ENCODE peak calls at places on chromosomes 4 and X, in eight cellular contexts. One of them, this sample, is unnamed.

GRCh38 chr4:179415842-179416223 is 1973.6 kb upstream of the AGA start:
- DNase-seq in OCI-LY7: no peak
- DNase-seq in upper lobe of right lung: no peak
- DNase-seq in CD8-positive, alpha-beta T cell: no peak
- DNase-seq in keratinocyte: no peak
- DNase-seq in hepatocyte: peak; percentile 51
- DNase-seq in tibial nerve: no peak
- DNase-seq in pancreas: no peak
- DNase-seq in this sample: no peak

GRCh38 chr4:163550869-163551267 is 56.4 kb downstream of the TMA16 start:
- DNase-seq in OCI-LY7: no peak
- DNase-seq in upper lobe of right lung: no peak
- DNase-seq in CD8-positive, alpha-beta T cell: no peak
- DNase-seq in keratinocyte: no peak
- DNase-seq in hepatocyte: no peak
- DNase-seq in tibial nerve: no peak
- DNase-seq in pancreas: no peak
- DNase-seq in this sample: no peak

GRCh38 chrX:134932528-134933217 is 58.1 kb upstream of the SMIM10 start:
- DNase-seq in OCI-LY7: no peak
- DNase-seq in upper lobe of right lung: no peak
- DNase-seq in CD8-positive, alpha-beta T cell: no peak
- DNase-seq in keratinocyte: no peak
- DNase-seq in hepatocyte: no peak
- DNase-seq in tibial nerve: no peak
- DNase-seq in pancreas: no peak
- DNase-seq in this sample: no peak

GRCh38 chrX:41300758-41301437 is 33.1 kb upstream of the DDX3X start:
- DNase-seq in OCI-LY7: no peak
- DNase-seq in upper lobe of right lung: no peak
- DNase-seq in CD8-positive, alpha-beta T cell: no peak
- DNase-seq in keratinocyte: no peak
- DNase-seq in hepatocyte: no peak
- DNase-seq in tibial nerve: no peak
- DNase-seq in pancreas: no peak
- DNase-seq in this sample: no peak

GRCh38 chrX:149830192-149830873 is 48.6 kb downstream of the MAGEA9 start:
- DNase-seq in OCI-LY7: no peak
- DNase-seq in upper lobe of right lung: no peak
- DNase-seq in CD8-positive, alpha-beta T cell: peak; percentile 2
- DNase-seq in keratinocyte: no peak
- DNase-seq in hepatocyte: peak; percentile 33
- DNase-seq in tibial nerve: no peak
- DNase-seq in pancreas: no peak
- DNase-seq in this sample: no peak

GRCh38 chr4:176400816-176401461 is 81.2 kb downstream of the SPCS3 start:
- DNase-seq in OCI-LY7: no peak
- DNase-seq in upper lobe of right lung: no peak
- DNase-seq in CD8-positive, alpha-beta T cell: no peak
- DNase-seq in keratinocyte: no peak
- DNase-seq in hepatocyte: no peak
- DNase-seq in tibial nerve: no peak
- DNase-seq in pancreas: no peak
- DNase-seq in this sample: no peak

GRCh38 chr4:122224348-122224747 is 72.2 kb downstream of the BLTP1 start:
- DNase-seq in OCI-LY7: peak; percentile 4
- DNase-seq in upper lobe of right lung: no peak
- DNase-seq in CD8-positive, alpha-beta T cell: no peak
- DNase-seq in keratinocyte: no peak
- DNase-seq in hepatocyte: no peak
- DNase-seq in tibial nerve: no peak
- DNase-seq in pancreas: no peak
- DNase-seq in this sample: no peak

GRCh38 chrX:39766085-39766726 is 331.6 kb downstream of the BCOR start:
- DNase-seq in OCI-LY7: peak; percentile 72
- DNase-seq in upper lobe of right lung: no peak
- DNase-seq in CD8-positive, alpha-beta T cell: no peak
- DNase-seq in keratinocyte: no peak
- DNase-seq in hepatocyte: peak; percentile 22
- DNase-seq in tibial nerve: no peak
- DNase-seq in pancreas: no peak
- DNase-seq in this sample: no peak

GRCh38 chrX:112211459-112211858 is 128.9 kb upstream of the TRPC5 start:
- DNase-seq in OCI-LY7: no peak
- DNase-seq in upper lobe of right lung: no peak
- DNase-seq in CD8-positive, alpha-beta T cell: no peak
- DNase-seq in keratinocyte: no peak
- DNase-seq in hepatocyte: no peak
- DNase-seq in tibial nerve: no peak
- DNase-seq in pancreas: no peak
- DNase-seq in this sample: no peak

GRCh38 chr4:21181716-21182115 is 481.5 kb downstream of the PACRGL start:
- DNase-seq in OCI-LY7: no peak
- DNase-seq in upper lobe of right lung: no peak
- DNase-seq in CD8-positive, alpha-beta T cell: no peak
- DNase-seq in keratinocyte: no peak
- DNase-seq in hepatocyte: no peak
- DNase-seq in tibial nerve: no peak
- DNase-seq in pancreas: no peak
- DNase-seq in this sample: no peak

GRCh38 chrX:104330966-104331365 is 76.2 kb upstream of the ESX1 start:
- DNase-seq in OCI-LY7: no peak
- DNase-seq in upper lobe of right lung: no peak
- DNase-seq in CD8-positive, alpha-beta T cell: no peak
- DNase-seq in keratinocyte: no peak
- DNase-seq in hepatocyte: no peak
- DNase-seq in tibial nerve: no peak
- DNase-seq in pancreas: no peak
- DNase-seq in this sample: no peak

GRCh38 chr4:56156141-56156540 is 207.4 kb downstream of the CEP135 start:
- DNase-seq in OCI-LY7: no peak
- DNase-seq in upper lobe of right lung: no peak
- DNase-seq in CD8-positive, alpha-beta T cell: no peak
- DNase-seq in keratinocyte: no peak
- DNase-seq in hepatocyte: no peak
- DNase-seq in tibial nerve: no peak
- DNase-seq in pancreas: no peak
- DNase-seq in this sample: no peak

GRCh38 chr4:111776546-111776945 is 368.7 kb upstream of the FAM241A start:
- DNase-seq in OCI-LY7: no peak
- DNase-seq in upper lobe of right lung: no peak
- DNase-seq in CD8-positive, alpha-beta T cell: no peak
- DNase-seq in keratinocyte: no peak
- DNase-seq in hepatocyte: no peak
- DNase-seq in tibial nerve: no peak
- DNase-seq in pancreas: no peak
- DNase-seq in this sample: no peak

GRCh38 chr4:13963601-13964000 is 336.1 kb upstream of the BOD1L1 start:
- DNase-seq in OCI-LY7: no peak
- DNase-seq in upper lobe of right lung: no peak
- DNase-seq in CD8-positive, alpha-beta T cell: no peak
- DNase-seq in keratinocyte: no peak
- DNase-seq in hepatocyte: no peak
- DNase-seq in tibial nerve: no peak
- DNase-seq in pancreas: no peak
- DNase-seq in this sample: no peak

DNA sequence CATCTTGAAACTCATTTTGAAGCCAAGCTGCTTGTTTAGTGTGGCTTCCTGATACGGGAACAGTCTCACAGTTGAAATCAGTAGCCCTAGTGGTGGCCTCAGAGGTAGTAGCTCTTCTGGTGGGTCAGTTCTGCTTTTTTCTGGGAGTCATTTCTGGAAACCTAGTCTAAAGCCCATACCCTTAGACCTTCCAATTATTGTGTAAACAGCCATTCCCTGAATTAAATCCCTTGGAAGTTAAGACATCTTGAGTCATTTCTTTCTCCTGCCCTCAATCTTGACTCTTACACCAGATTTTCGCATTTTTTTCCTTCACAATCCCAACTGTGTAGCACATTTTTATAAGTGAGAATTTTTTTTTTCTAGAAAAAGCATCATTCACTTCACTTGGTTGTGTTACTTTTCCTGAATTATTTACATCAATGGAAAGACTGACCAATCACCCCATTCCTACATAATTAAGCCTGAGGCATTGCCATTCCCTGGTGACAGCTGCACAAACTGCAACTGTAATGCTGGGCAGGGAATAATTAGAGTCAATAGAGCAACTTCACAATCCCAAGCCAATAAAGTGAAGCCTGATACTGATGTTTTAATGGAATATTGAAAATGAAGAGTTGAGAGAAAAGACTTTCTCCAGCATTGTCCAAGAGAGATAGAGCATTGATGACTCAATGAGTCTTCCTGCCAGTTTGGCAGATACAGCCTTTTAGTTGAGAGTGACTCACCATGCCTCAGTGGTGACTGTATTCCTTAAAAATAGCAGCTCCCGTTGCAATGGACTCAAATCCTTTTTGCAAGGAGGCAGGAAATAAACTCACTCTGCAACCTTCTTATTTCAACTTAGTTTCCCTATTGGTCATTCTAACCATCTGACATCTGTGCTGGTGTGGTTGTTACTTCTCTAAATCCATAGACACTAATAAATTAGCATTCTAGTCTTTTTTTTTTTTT is 13.0 kb upstream of the SEPSECS start:
- DNase-seq in OCI-LY7: no peak
- DNase-seq in upper lobe of right lung: no peak
- DNase-seq in CD8-positive, alpha-beta T cell: no peak
- DNase-seq in keratinocyte: peak; percentile 90
- DNase-seq in hepatocyte: peak; percentile 62
- DNase-seq in tibial nerve: no peak
- DNase-seq in pancreas: no peak
- DNase-seq in this sample: no peak
- TF ChIP-seq CTCF in OCI-LY7: no peak
- TF ChIP-seq CTCF in upper lobe of right lung: no peak
- TF ChIP-seq CTCF in CD8-positive, alpha-beta T cell: no peak
- TF ChIP-seq CTCF in keratinocyte: no peak
- TF ChIP-seq CTCF in hepatocyte: no peak
- TF ChIP-seq CTCF in tibial nerve: no peak
- TF ChIP-seq CTCF in pancreas: no peak
- TF ChIP-seq CTCF in this sample: no peak

GRCh38 chr4:151014521-151015457 is at the start of gene LRBA:
- DNase-seq in OCI-LY7: peak; percentile 88
- DNase-seq in upper lobe of right lung: peak; percentile 90
- DNase-seq in CD8-positive, alpha-beta T cell: peak; percentile 80
- DNase-seq in keratinocyte: no peak
- DNase-seq in hepatocyte: peak; percentile 91
- DNase-seq in tibial nerve: peak; percentile 49
- DNase-seq in pancreas: peak; percentile 85
- DNase-seq in this sample: peak; percentile 86

GRCh38 chr4:151013944-151014343 is 1.1 kb downstream of the LRBA start:
- DNase-seq in OCI-LY7: no peak
- DNase-seq in upper lobe of right lung: no peak
- DNase-seq in CD8-positive, alpha-beta T cell: no peak
- DNase-seq in keratinocyte: no peak
- DNase-seq in hepatocyte: no peak
- DNase-seq in tibial nerve: no peak
- DNase-seq in pancreas: no peak
- DNase-seq in this sample: no peak

GRCh38 chr4:151013491-151013890 is 1.6 kb downstream of the LRBA start:
- DNase-seq in OCI-LY7: peak; percentile 16
- DNase-seq in upper lobe of right lung: no peak
- DNase-seq in CD8-positive, alpha-beta T cell: no peak
- DNase-seq in keratinocyte: no peak
- DNase-seq in hepatocyte: no peak
- DNase-seq in tibial nerve: no peak
- DNase-seq in pancreas: no peak
- DNase-seq in this sample: no peak

GRCh38 chr4:151012376-151012775 is 2.7 kb downstream of the LRBA start:
- DNase-seq in OCI-LY7: no peak
- DNase-seq in upper lobe of right lung: no peak
- DNase-seq in CD8-positive, alpha-beta T cell: no peak
- DNase-seq in keratinocyte: no peak
- DNase-seq in hepatocyte: no peak
- DNase-seq in tibial nerve: no peak
- DNase-seq in pancreas: no peak
- DNase-seq in this sample: no peak

DNA sequence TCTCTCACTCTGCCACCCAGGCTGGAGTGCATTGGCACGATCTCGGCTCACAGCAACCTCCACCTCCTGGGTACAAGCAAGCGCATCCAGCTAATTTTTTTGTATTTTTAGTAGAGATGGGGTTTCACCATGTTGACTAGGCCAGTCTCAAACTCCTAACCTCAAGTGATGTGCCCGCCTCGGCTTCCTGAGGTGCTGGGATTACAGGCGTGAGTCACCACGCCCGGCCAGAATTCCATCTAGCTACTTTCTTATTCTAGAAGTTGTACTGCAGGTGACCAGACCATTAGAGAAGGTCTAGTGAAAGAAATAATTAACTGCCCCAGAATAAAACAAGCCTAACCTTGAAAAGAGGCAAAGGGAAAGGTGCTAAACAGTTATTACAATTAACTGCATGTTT is 2.2 kb downstream of the LRBA start:
- DNase-seq in OCI-LY7: peak; percentile 6
- DNase-seq in upper lobe of right lung: no peak
- DNase-seq in CD8-positive, alpha-beta T cell: no peak
- DNase-seq in keratinocyte: no peak
- DNase-seq in hepatocyte: peak; percentile 56
- DNase-seq in tibial nerve: no peak
- DNase-seq in pancreas: no peak
- DNase-seq in this sample: no peak
- H3K36me3 ChIP-seq in OCI-LY7: peaks cover 37% of the 10 kb centered on the region
- H3K36me3 ChIP-seq in upper lobe of right lung: no peaks in the 10 kb centered on the region
- H3K36me3 ChIP-seq in CD8-positive, alpha-beta T cell: no peaks in the 10 kb centered on the region
- H3K36me3 ChIP-seq in keratinocyte: no peaks in the 10 kb centered on the region
- H3K36me3 ChIP-seq in hepatocyte: no peaks in the 10 kb centered on the region
- H3K36me3 ChIP-seq in tibial nerve: peaks cover 21% of the 10 kb centered on the region
- H3K36me3 ChIP-seq in pancreas: no peaks in the 10 kb centered on the region
- H3K36me3 ChIP-seq in this sample: no peaks in the 10 kb centered on the region

GRCh38 chr4:165698272-165698671 is 174.8 kb upstream of the TLL1 start:
- DNase-seq in OCI-LY7: no peak
- DNase-seq in upper lobe of right lung: no peak
- DNase-seq in CD8-positive, alpha-beta T cell: no peak
- DNase-seq in keratinocyte: no peak
- DNase-seq in hepatocyte: no peak
- DNase-seq in tibial nerve: no peak
- DNase-seq in pancreas: no peak
- DNase-seq in this sample: no peak

DNA sequence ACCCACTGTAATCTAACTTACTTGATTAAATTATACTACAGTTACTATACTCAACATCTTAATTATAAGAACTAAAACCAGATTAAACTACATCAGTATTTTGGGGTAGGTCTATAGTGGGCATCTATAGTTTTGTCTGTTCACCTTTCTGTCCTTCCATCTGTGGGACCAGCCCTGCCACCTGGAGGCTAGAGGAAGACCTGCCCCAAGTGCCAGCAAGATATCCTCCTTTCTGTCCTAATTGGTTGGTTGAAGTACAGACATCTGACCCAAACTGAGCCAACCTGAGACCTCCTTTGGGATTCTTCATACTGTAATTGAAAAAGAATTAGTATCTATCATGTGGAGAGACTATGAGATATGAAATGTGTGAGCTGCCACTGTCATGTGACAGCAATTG is 172.2 kb upstream of the TLL1 start:
- DNase-seq in OCI-LY7: peak; percentile 4
- DNase-seq in upper lobe of right lung: no peak
- DNase-seq in CD8-positive, alpha-beta T cell: no peak
- DNase-seq in keratinocyte: no peak
- DNase-seq in hepatocyte: no peak
- DNase-seq in tibial nerve: no peak
- DNase-seq in pancreas: no peak
- DNase-seq in this sample: no peak
- TF ChIP-seq CTCF in OCI-LY7: peak; percentile 45
- TF ChIP-seq CTCF in upper lobe of right lung: peak; percentile 24
- TF ChIP-seq CTCF in CD8-positive, alpha-beta T cell: no peak
- TF ChIP-seq CTCF in keratinocyte: peak; percentile 65
- TF ChIP-seq CTCF in hepatocyte: peak; percentile 9
- TF ChIP-seq CTCF in tibial nerve: no peak
- TF ChIP-seq CTCF in pancreas: no peak
- TF ChIP-seq CTCF in this sample: no peak

GRCh38 chr4:98899277-98899676 is 29.7 kb downstream of the EIF4E start:
- DNase-seq in OCI-LY7: no peak
- DNase-seq in upper lobe of right lung: no peak
- DNase-seq in CD8-positive, alpha-beta T cell: no peak
- DNase-seq in keratinocyte: no peak
- DNase-seq in hepatocyte: no peak
- DNase-seq in tibial nerve: no peak
- DNase-seq in pancreas: no peak
- DNase-seq in this sample: no peak
- H3K36me3 ChIP-seq in OCI-LY7: peaks cover 99% of the 10 kb centered on the region
- H3K36me3 ChIP-seq in upper lobe of right lung: peaks cover 30% of the 10 kb centered on the region
- H3K36me3 ChIP-seq in CD8-positive, alpha-beta T cell: peaks cover 8% of the 10 kb centered on the region
- H3K36me3 ChIP-seq in keratinocyte: peaks cover 9% of the 10 kb centered on the region
- H3K36me3 ChIP-seq in hepatocyte: no peaks in the 10 kb centered on the region
- H3K36me3 ChIP-seq in tibial nerve: peaks cover 47% of the 10 kb centered on the region
- H3K36me3 ChIP-seq in pancreas: no peaks in the 10 kb centered on the region
- H3K36me3 ChIP-seq in this sample: peaks cover 12% of the 10 kb centered on the region